ENCODE peak calls at places on chromosomes 16 and 17, in eight cellular contexts. K, V, U, C, L, O, S and Y are unnamed samples.

GRCh38 chr16:63201851-63202250 is 1165.6 kb upstream of the CDH8 start:
- DNase-seq in K (no peak), V (no peak), U (no peak), C (no peak), L (no peak), O (no peak), S (no peak), Y (no peak)

GRCh38 chr17:32693135-32693897 is 183.6 kb downstream of the MYO1D start:
- DNase-seq in K (no peak), V (no peak), U (no peak), C (no peak), L (no peak), O (no peak), S (no peak), Y (no peak)

GRCh38 chr16:70665806-70666735 is 19.7 kb downstream of the IL34 start:
- DNase-seq in K (no peak), V (no peak), U (peak; percentile 24), C (no peak), L (no peak), O (no peak), S (no peak), Y (no peak)

GRCh38 chr17:38879878-38880727 is 10.2 kb downstream of the LASP1 start:
- DNase-seq in K (no peak), V (no peak), U (peak; percentile 69), C (peak; percentile 55), L (no peak), O (peak; percentile 61), S (peak; percentile 64), Y (no peak)

GRCh38 chr17:19482571-19482970 is 51.1 kb upstream of the SLC47A1 start:
- DNase-seq in K (no peak), V (no peak), U (no peak), C (no peak), L (no peak), O (no peak), S (no peak), Y (no peak)

GRCh38 chr16:23434380-23434779 is 18.6 kb downstream of the COG7 start:
- DNase-seq in K (no peak), V (no peak), U (no peak), C (peak; percentile 31), L (no peak), O (peak; percentile 78), S (no peak), Y (no peak)

GRCh38 chr16:30875881-30876791 is 17.7 kb downstream of the BCL7C start:
- DNase-seq in K (no peak), V (no peak), U (no peak), C (no peak), L (peak; percentile 61), O (peak; percentile 83), S (peak; percentile 32), Y (no peak)

GRCh38 chr17:12510535-12510934 is 155.2 kb upstream of the MYOCD start:
- DNase-seq in K (no peak), V (no peak), U (no peak), C (no peak), L (no peak), O (no peak), S (no peak), Y (no peak)

GRCh38 chr17:9104370-9105041 is 83.2 kb downstream of the NTN1 start:
- DNase-seq in K (no peak), V (no peak), U (no peak), C (peak; percentile 82), L (no peak), O (no peak), S (no peak), Y (peak; percentile 70)

DNA sequence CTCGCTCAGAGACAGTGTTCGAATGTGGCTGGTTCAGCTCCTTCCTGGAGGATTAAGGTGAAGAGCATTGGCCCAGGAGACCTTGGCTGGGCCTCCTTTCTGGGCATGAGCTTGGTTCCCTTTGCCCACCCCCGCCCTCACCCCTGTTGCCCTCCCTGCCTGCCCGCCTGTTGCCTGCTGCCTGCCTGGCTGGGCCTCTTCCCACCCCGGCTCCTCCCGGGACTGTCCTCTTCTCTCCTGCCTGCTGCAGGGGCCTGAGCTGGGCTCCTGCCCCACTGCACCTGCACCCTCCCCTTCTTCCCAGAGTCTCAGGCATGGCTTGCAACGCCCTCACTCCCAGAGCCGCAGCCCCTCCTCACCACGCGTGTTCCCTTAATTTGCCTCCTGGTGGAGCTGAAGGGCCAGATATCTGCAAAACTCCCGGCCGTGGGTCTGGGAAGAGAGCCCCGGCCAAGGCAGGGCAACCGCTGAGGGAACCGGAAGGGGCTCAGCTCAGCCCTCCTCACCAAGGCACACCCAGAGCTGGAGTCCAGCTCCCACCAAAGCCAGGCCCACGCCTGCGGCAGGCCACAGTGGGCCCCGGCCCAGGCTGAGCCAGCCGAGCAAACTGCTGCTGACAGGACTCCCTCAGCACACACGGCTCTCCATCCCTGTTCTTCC is 31.2 kb downstream of the MNT start:
- DNase-seq in K (no peak), V (no peak), U (no peak), C (no peak), L (peak; percentile 21), O (no peak), S (no peak), Y (no peak)
- H3K36me3 ChIP-seq in K (peaks cover 69% of the 10 kb centered on the region), V (no peaks in the 10 kb centered on the region), U (no peaks in the 10 kb centered on the region), C (no peaks in the 10 kb centered on the region), L (no peaks in the 10 kb centered on the region), O (peaks cover 2% of the 10 kb centered on the region), S (peaks cover 24% of the 10 kb centered on the region), Y (peaks cover 8% of the 10 kb centered on the region)

DNA sequence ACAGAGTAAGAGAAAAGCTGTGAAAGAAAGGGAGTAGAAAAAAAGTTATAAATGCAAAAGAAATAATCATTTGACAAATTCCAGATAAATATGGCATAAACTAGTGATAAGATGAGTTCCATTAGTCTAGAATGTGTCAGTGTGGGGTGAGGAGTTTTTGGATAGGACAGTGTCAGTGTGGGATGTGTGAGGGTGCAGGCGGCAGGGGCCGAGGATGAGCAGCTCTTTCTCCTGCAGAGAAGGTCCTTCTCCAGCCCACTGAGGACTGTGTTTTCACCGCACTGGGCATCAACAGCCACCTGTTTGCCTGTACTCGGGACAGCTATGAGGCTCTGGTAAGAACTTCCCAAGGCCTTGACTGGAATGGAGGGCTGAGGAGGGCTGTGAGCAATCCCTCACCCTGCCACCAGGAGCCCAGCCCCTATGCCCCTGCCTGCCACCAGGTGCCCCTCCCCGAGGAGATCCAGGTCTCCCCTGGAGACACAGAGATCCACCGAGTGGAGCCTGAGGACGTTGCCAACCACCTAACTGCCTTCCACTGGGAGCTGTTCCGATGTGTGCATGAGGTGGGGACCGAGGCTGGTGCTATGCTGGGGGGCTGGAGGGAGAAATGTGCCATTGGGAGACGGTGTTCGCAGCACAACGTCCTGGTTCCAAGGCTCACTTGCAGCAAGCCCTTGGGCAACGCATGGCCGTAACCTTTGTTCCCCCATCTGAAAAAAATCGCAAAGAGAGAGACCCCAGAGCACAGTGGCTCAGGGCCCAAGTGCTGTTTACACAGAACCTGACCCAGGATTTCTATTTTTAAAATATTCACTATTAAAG is 13.1 kb downstream of the RAPGEFL1 start:
- DNase-seq in K (no peak), V (no peak), U (no peak), C (no peak), L (no peak), O (no peak), S (no peak), Y (no peak)
- H3K4me3 ChIP-seq in K (peak overlapping the region; percentile 70), V (no peak overlapping the region), U (peak overlapping the region; percentile 65), C (no peak overlapping the region), L (no peak overlapping the region), O (no peak overlapping the region), S (no peak overlapping the region), Y (no peak overlapping the region)

GRCh38 chr17:78316867-78317816 is 42.7 kb downstream of the SOCS3 start:
- DNase-seq in K (peak; percentile 77), V (peak; percentile 82), U (no peak), C (no peak), L (peak; percentile 80), O (peak; percentile 92), S (no peak), Y (no peak)

GRCh38 chr17:78318407-78318806 is 41.5 kb downstream of the SOCS3 start:
- DNase-seq in K (no peak), V (no peak), U (no peak), C (no peak), L (no peak), O (no peak), S (no peak), Y (no peak)

GRCh38 chr17:78316115-78316866 is 43.6 kb downstream of the SOCS3 start:
- DNase-seq in K (no peak), V (no peak), U (no peak), C (no peak), L (peak; percentile 65), O (no peak), S (no peak), Y (no peak)

GRCh38 chr17:78317817-78318400 is 42.0 kb downstream of the SOCS3 start:
- DNase-seq in K (no peak), V (no peak), U (no peak), C (no peak), L (peak; percentile 59), O (peak; percentile 41), S (no peak), Y (no peak)

DNA sequence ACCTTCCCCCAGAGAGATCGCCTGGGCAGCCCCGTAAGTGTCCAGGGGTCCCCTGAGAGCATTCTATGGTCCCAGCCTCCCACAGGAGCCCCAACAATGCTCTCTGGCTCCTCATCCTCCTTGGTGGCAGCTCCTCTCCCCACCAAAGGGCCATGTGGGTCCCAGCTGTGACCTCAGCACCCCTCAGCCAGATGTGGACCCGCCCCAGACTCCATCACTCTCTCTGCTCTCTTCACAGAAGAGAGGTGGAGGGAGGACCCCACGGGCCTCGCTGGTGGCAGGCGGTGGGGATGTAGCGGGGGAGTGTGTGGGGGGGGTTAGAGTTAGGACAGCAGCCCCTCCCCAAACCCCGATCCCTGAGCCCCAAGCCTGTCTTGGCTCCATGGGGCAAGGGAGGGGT is 41.0 kb downstream of the SOCS3 start:
- DNase-seq in K (no peak), V (no peak), U (no peak), C (no peak), L (peak; percentile 39), O (no peak), S (no peak), Y (no peak)
- H3K4me1 ChIP-seq in K (peaks cover 55% of the 10 kb centered on the region), V (peaks cover 35% of the 10 kb centered on the region), U (peaks cover 24% of the 10 kb centered on the region), C (peaks cover 58% of the 10 kb centered on the region), L (peaks cover 44% of the 10 kb centered on the region), O (peaks cover 13% of the 10 kb centered on the region), S (peaks cover 17% of the 10 kb centered on the region), Y (peaks cover 54% of the 10 kb centered on the region)

DNA sequence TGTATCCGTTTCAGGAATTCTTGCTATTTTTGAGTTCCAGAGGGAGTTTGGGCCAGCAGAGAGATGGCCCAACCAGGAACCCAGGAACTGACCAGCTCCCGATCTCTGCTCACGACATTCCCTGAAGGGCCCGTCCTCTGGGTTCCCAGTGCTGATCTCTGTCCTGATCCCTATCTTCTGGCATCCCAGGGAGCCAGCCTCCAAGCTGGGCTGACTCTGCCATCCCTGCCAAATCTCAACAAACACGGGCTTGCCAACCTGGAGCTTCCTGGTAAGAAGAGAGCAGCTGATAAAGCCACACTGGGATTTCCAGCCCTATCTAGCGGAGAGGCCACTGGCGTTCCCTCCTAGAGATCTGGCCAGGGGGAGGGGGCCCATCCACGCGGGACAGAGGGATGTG is 16.2 kb downstream of the GPRC5B start:
- DNase-seq in K (peak; percentile 29), V (no peak), U (no peak), C (no peak), L (no peak), O (no peak), S (no peak), Y (no peak)
- H3K36me3 ChIP-seq in K (peaks cover 12% of the 10 kb centered on the region), V (peaks cover 16% of the 10 kb centered on the region), U (no peaks in the 10 kb centered on the region), C (peaks cover 6% of the 10 kb centered on the region), L (no peaks in the 10 kb centered on the region), O (no peaks in the 10 kb centered on the region), S (peaks cover 7% of the 10 kb centered on the region), Y (peaks cover 12% of the 10 kb centered on the region)

GRCh38 chr17:17728550-17729251 is 47.4 kb downstream of the RAI1 start:
- DNase-seq in K (no peak), V (no peak), U (no peak), C (no peak), L (no peak), O (peak; percentile 68), S (peak; percentile 79), Y (no peak)
- H3K4me3 ChIP-seq in K (no peak overlapping the region), V (no peak overlapping the region), U (no peak overlapping the region), C (no peak overlapping the region), L (no peak overlapping the region), O (no peak overlapping the region), S (no peak overlapping the region), Y (no peak overlapping the region)

GRCh38 chr17:2070241-2071023 is 15.5 kb downstream of the HIC1 start:
- DNase-seq in K (no peak), V (no peak), U (no peak), C (no peak), L (no peak), O (no peak), S (no peak), Y (no peak)
- H3K4me1 ChIP-seq in K (peaks cover 66% of the 10 kb centered on the region), V (peaks cover 27% of the 10 kb centered on the region), U (peaks cover 40% of the 10 kb centered on the region), C (peaks cover 87% of the 10 kb centered on the region), L (peaks cover 7% of the 10 kb centered on the region), O (peaks cover 10% of the 10 kb centered on the region), S (peaks cover 6% of the 10 kb centered on the region), Y (peaks cover 83% of the 10 kb centered on the region)